ENCODE peak calls at places on chromosomes 5 and 9, in eight cellular contexts. A is naive thymus-derived CD4-positive, alpha-beta T cell; L is endothelial cell of umbilical vein; U is brain microvascular endothelial cell; G is OCI-LY7; W is heart left ventricle; N is psoas muscle; X is CD4-positive, alpha-beta T cell. H is an unnamed sample.

GRCh38 chr9:109908459-109909390 is 128.7 kb downstream of the PALM2AKAP2 start:
- DNase-seq in A (no peak), L (peak), U (peak), G (peak), W (no peak), N (no peak), X (no peak), H (no peak)

GRCh38 chr9:124660341-124660801 is 110.7 kb downstream of the NR6A1 start:
- DNase-seq in A (no peak), L (peak), U (peak), G (peak), W (no peak), N (no peak), X (no peak), H (peak)

GRCh38 chr5:95620870-95621838 is 1.3 kb downstream of the GPR150 start:
- DNase-seq in A (peak), L (peak), U (no peak), G (no peak), W (peak), N (peak), X (peak), H (peak)

GRCh38 chr5:37840036-37840909 is at the start of gene GDNF:
- DNase-seq in A (peak), L (peak), U (no peak), G (no peak), W (no peak), N (peak), X (no peak), H (peak)

GRCh38 chr5:86757824-86758223 is 140.1 kb downstream of the COX7C start:
- DNase-seq in A (no peak), L (no peak), U (no peak), G (no peak), W (no peak), N (no peak), X (no peak), H (no peak)

GRCh38 chr9:81819859-81820546 is 108.2 kb upstream of the SPATA31D4 start:
- DNase-seq in A (no peak), L (no peak), U (no peak), G (no peak), W (no peak), N (no peak), X (no peak), H (no peak)

GRCh38 chr9:136107155-136107952 is 11.3 kb downstream of the TMEM250 start:
- DNase-seq in A (no peak), L (no peak), U (no peak), G (peak), W (no peak), N (peak), X (peak), H (no peak)

GRCh38 chr5:40551706-40552557 is 127.8 kb upstream of the PTGER4 start:
- DNase-seq in A (no peak), L (peak), U (peak), G (no peak), W (no peak), N (no peak), X (no peak), H (peak)

GRCh38 chr9:78314953-78315870 is 18.3 kb downstream of the PSAT1 start:
- DNase-seq in A (no peak), L (peak), U (peak), G (no peak), W (no peak), N (no peak), X (no peak), H (no peak)

GRCh38 chr9:89872913-89873707 is 268.3 kb downstream of the GADD45G start:
- DNase-seq in A (peak), L (no peak), U (no peak), G (no peak), W (peak), N (peak), X (no peak), H (no peak)

GRCh38 chr5:176583076-176583475 is 26.9 kb downstream of the GPRIN1 start:
- DNase-seq in A (no peak), L (no peak), U (no peak), G (no peak), W (no peak), N (no peak), X (no peak), H (no peak)

GRCh38 chr5:143806568-143806967 is 5.4 kb upstream of the HMHB1 start:
- DNase-seq in A (no peak), L (no peak), U (no peak), G (no peak), W (no peak), N (no peak), X (no peak), H (no peak)

GRCh38 chr9:16871358-16872151 is 1.1 kb upstream of the BNC2 start:
- DNase-seq in A (no peak), L (peak), U (peak), G (no peak), W (peak), N (peak), X (no peak), H (peak)

GRCh38 chr9:94980947-94981632 is 254.6 kb downstream of the AOPEP start:
- DNase-seq in A (no peak), L (no peak), U (no peak), G (no peak), W (no peak), N (no peak), X (no peak), H (no peak)

GRCh38 chr5:65858316-65858715 is 68.1 kb upstream of the ERBIN start:
- DNase-seq in A (no peak), L (no peak), U (no peak), G (no peak), W (no peak), N (no peak), X (no peak), H (no peak)

GRCh38 chr5:1387059-1387755 is 42.3 kb upstream of the CLPTM1L start:
- DNase-seq in A (no peak), L (no peak), U (no peak), G (no peak), W (no peak), N (peak), X (no peak), H (no peak)

GRCh38 chr5:174134545-174134944 is 89.0 kb downstream of the NSG2 start:
- DNase-seq in A (no peak), L (no peak), U (no peak), G (no peak), W (no peak), N (no peak), X (no peak), H (no peak)

GRCh38 chr9:14277202-14277601 is 36.7 kb downstream of the NFIB start:
- DNase-seq in A (no peak), L (peak), U (peak), G (no peak), W (no peak), N (no peak), X (no peak), H (no peak)

GRCh38 chr5:103090791-103091190 is 29.1 kb downstream of the GIN1 start:
- DNase-seq in A (no peak), L (no peak), U (no peak), G (no peak), W (no peak), N (no peak), X (no peak), H (no peak)

GRCh38 chr5:116646611-116647289 is 72.1 kb upstream of the SEMA6A start:
- DNase-seq in A (no peak), L (no peak), U (no peak), G (no peak), W (no peak), N (no peak), X (no peak), H (peak)

GRCh38 chr9:137053944-137054931 is at the start of gene ENTPD2:
- DNase-seq in A (peak), L (no peak), U (no peak), G (no peak), W (no peak), N (no peak), X (no peak), H (peak)

GRCh38 chr5:134236820-134237219 is 10.9 kb upstream of the PPP2CA start:
- DNase-seq in A (no peak), L (no peak), U (no peak), G (no peak), W (no peak), N (no peak), X (no peak), H (no peak)

GRCh38 chr5:123087173-123088030 is 1.6 kb upstream of the PRDM6 start:
- DNase-seq in A (no peak), L (peak), U (no peak), G (no peak), W (no peak), N (no peak), X (no peak), H (no peak)

GRCh38 chr5:158451983-158452710 is 593.2 kb upstream of the CLINT1 start:
- DNase-seq in A (no peak), L (no peak), U (no peak), G (no peak), W (no peak), N (peak), X (no peak), H (no peak)

GRCh38 chr9:124255222-124255621 is 2.5 kb upstream of the NEK6 start:
- DNase-seq in A (no peak), L (no peak), U (no peak), G (no peak), W (no peak), N (peak), X (no peak), H (no peak)

GRCh38 chr5:177470759-177471536 is 2.5 kb downstream of the DBN1 start:
- DNase-seq in A (no peak), L (no peak), U (peak), G (no peak), W (no peak), N (no peak), X (no peak), H (no peak)

GRCh38 chr9:76576344-76576743 is 117.4 kb downstream of the GCNT1 start:
- DNase-seq in A (peak), L (no peak), U (peak), G (peak), W (no peak), N (no peak), X (no peak), H (peak)

GRCh38 chr9:98410185-98410697 is 154.8 kb upstream of the TBC1D2 start:
- DNase-seq in A (no peak), L (peak), U (peak), G (peak), W (peak), N (no peak), X (no peak), H (peak)

GRCh38 chr5:155394727-155395126 is 381.2 kb downstream of the KIF4B start:
- DNase-seq in A (no peak), L (no peak), U (no peak), G (no peak), W (no peak), N (no peak), X (no peak), H (no peak)

GRCh38 chr5:53557386-53557785 is 3.1 kb upstream of the NDUFS4 start:
- DNase-seq in A (no peak), L (no peak), U (peak), G (no peak), W (no peak), N (no peak), X (no peak), H (no peak)

GRCh38 chr9:27664136-27664819 is 91.0 kb upstream of the C9orf72 start:
- DNase-seq in A (no peak), L (no peak), U (no peak), G (no peak), W (no peak), N (no peak), X (no peak), H (peak)

GRCh38 chr5:32258406-32258805 is 54.3 kb downstream of the MTMR12 start:
- DNase-seq in A (no peak), L (no peak), U (no peak), G (no peak), W (no peak), N (no peak), X (no peak), H (peak)

GRCh38 chr9:94870793-94871558 is 144.5 kb downstream of the AOPEP start:
- DNase-seq in A (no peak), L (no peak), U (peak), G (no peak), W (peak), N (peak), X (peak), H (no peak)

GRCh38 chr9:78782858-78783257 is 485.9 kb downstream of the PSAT1 start:
- DNase-seq in A (no peak), L (no peak), U (no peak), G (no peak), W (no peak), N (no peak), X (no peak), H (no peak)

GRCh38 chr5:111454198-111454606 is 58.1 kb downstream of the STARD4 start:
- DNase-seq in A (no peak), L (no peak), U (no peak), G (no peak), W (no peak), N (no peak), X (no peak), H (peak)

GRCh38 chr5:1380910-1381309 is 36.0 kb upstream of the CLPTM1L start:
- DNase-seq in A (no peak), L (no peak), U (no peak), G (no peak), W (no peak), N (peak), X (no peak), H (peak)

GRCh38 chr5:124659798-124660197 is 86.6 kb downstream of the ZNF608 start:
- DNase-seq in A (no peak), L (no peak), U (no peak), G (no peak), W (no peak), N (no peak), X (no peak), H (no peak)

GRCh38 chr5:124660229-124661093 is 86.0 kb downstream of the ZNF608 start:
- DNase-seq in A (no peak), L (no peak), U (no peak), G (no peak), W (peak), N (no peak), X (no peak), H (no peak)

GRCh38 chr5:124655943-124656459 is 90.4 kb downstream of the ZNF608 start:
- DNase-seq in A (no peak), L (peak), U (peak), G (peak), W (no peak), N (no peak), X (no peak), H (peak)

GRCh38 chr5:124661317-124662141 is 84.9 kb downstream of the ZNF608 start:
- DNase-seq in A (no peak), L (peak), U (peak), G (no peak), W (no peak), N (no peak), X (no peak), H (peak)

DNA sequence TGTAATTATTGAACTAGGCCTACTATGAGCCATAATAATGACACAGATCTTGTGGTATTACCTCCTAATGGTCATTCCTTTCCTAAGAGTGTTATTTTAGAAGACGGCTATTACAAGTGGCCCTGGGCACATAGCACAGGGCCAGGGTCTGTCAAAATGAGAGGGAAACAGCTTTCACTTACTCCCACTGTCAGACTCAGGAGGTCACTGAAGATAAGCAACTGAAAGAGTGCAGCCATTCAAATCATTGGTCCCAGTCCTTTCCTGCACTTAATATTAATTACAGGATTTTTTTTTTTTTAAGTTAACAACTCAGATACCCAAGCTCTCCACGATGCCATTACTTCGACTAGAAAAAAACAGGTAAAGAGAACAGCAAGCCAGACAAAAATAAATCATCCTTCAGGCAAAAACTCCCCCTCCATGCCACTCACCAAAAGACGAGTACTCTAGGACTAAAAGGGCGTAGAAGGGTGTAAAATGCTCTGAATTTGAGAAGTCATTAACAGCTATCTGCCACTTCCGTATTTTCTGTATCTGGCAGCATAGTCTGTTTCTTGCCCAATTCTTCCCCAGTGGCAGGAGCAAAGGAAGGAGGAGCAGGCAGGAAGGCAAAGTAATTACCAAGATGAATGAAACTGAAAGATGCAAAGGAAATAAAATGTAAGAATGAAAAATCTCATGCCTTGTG is 87.4 kb downstream of the ZNF608 start:
- DNase-seq in A (no peak), L (no peak), U (no peak), G (peak), W (no peak), N (no peak), X (no peak), H (no peak)
- H3K27ac ChIP-seq in A (no peak), L (no peak), U (no peak), G (peak), W (no peak), N (peak), X (no peak), H (peak)

GRCh38 chr5:132073231-132074013 is at the start of gene CSF2:
- DNase-seq in A (peak), L (peak), U (peak), G (no peak), W (no peak), N (peak), X (no peak), H (no peak)
- H3K27ac ChIP-seq in A (no peak), L (no peak), U (no peak), G (no peak), W (no peak), N (no peak), X (no peak), H (no peak)

DNA sequence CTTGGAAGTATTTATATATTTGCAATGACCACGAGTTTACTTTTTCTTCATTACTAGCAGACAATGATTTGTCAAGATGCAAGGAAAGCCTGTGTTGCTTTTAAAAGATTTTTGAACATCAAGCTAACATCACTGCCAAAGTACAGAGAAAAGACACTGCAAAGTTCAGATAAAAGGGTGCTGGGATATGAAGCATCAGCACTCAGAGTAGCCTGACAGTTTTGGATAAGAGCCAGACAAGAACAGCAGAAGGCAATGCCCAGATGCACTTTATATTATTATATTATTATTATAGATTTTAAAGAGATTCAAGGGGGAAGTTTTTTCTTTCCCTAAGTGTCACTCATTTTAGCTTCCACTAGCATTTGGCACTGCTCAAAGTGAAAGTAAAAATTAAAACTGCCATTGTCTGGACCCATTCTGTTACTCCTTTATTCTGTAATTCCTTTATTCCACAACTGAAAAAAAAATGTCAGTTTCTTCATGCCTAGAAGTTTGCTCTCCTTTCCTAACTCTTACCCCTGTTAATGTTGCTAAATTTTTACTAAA is 240.6 kb downstream of the EFNA5 start:
- DNase-seq in A (no peak), L (peak), U (no peak), G (no peak), W (no peak), N (no peak), X (no peak), H (no peak)
- H3K27ac ChIP-seq in A (no peak), L (no peak), U (no peak), G (no peak), W (no peak), N (no peak), X (no peak), H (no peak)

GRCh38 chr5:135436856-135437795 is 10.0 kb downstream of the DCANP1 start:
- DNase-seq in A (no peak), L (no peak), U (no peak), G (no peak), W (no peak), N (no peak), X (no peak), H (no peak)
- H3K27ac ChIP-seq in A (no peak), L (no peak), U (no peak), G (no peak), W (no peak), N (peak), X (no peak), H (peak)

DNA sequence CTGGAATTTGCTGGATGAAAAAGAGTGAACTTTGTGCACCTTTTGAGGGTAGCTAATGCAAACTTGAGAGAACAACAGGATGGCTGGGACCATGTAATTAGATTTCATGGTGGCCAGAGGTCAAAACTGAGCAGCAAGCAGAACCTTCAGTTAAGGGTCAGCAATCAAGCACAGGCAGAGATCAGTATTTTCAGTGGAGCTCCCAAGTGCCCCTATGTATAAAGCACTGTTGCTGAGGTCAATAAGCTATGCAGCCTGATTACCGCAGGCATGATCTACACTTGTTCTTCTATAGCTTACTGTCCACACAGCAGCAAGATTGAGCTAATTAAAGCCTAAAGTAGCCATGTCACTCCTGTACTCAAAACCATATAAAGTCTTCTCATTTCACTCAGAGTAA is 62.1 kb upstream of the TMC1 start:
- DNase-seq in A (no peak), L (no peak), U (no peak), G (no peak), W (no peak), N (no peak), X (no peak), H (no peak)
- H3K27ac ChIP-seq in A (no peak), L (no peak), U (no peak), G (no peak), W (no peak), N (no peak), X (no peak), H (peak)

GRCh38 chr9:134472256-134472655 is 146.0 kb downstream of the RXRA start:
- DNase-seq in A (no peak), L (no peak), U (no peak), G (no peak), W (no peak), N (no peak), X (no peak), H (no peak)

GRCh38 chr9:134466869-134467616 is 140.8 kb downstream of the RXRA start:
- DNase-seq in A (no peak), L (no peak), U (no peak), G (no peak), W (no peak), N (no peak), X (no peak), H (no peak)

GRCh38 chr9:134473353-134474057 is 147.2 kb downstream of the RXRA start:
- DNase-seq in A (no peak), L (no peak), U (no peak), G (no peak), W (no peak), N (no peak), X (no peak), H (no peak)

GRCh38 chr9:134468358-134468757 is 142.1 kb downstream of the RXRA start:
- DNase-seq in A (no peak), L (no peak), U (no peak), G (no peak), W (no peak), N (no peak), X (no peak), H (no peak)

GRCh38 chr9:134469041-134469875 is 143.0 kb downstream of the RXRA start:
- DNase-seq in A (no peak), L (no peak), U (no peak), G (no peak), W (peak), N (no peak), X (no peak), H (peak)
- H3K27ac ChIP-seq in A (no peak), L (no peak), U (no peak), G (no peak), W (peak), N (no peak), X (no peak), H (peak)

DNA sequence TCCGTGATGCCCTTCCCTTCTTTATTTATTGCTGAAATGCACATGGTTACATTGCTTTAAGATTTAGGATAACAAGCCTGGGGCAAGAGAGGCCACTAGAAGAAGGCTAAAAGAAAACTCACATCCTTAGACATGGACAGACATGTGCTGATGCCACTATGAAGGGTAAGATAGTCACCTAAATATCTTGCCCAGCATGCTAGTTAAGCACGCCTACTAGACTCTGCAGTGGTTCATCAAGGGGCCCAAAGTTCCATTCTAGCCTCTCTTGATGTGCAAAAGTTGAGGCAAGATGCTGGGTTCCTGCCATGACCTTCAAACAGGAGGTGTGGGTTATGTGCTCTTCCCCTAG is 49.3 kb downstream of the GRAMD2B start:
- DNase-seq in A (no peak), L (no peak), U (no peak), G (no peak), W (no peak), N (no peak), X (no peak), H (no peak)
- H3K27ac ChIP-seq in A (no peak), L (no peak), U (peak), G (no peak), W (no peak), N (no peak), X (no peak), H (peak)

GRCh38 chr5:91257301-91257700 is 125.8 kb downstream of the ARRDC3 start:
- DNase-seq in A (no peak), L (no peak), U (no peak), G (no peak), W (no peak), N (no peak), X (no peak), H (no peak)
- H3K27ac ChIP-seq in A (no peak), L (no peak), U (no peak), G (no peak), W (no peak), N (no peak), X (no peak), H (no peak)

H was measured in hepatocyte.